ENCODE peak calls at places on chromosome X, in seven cellular contexts. One of them, this sample, is unnamed.

GRCh38 chrX:150773117-150773516 is 79.9 kb downstream of the MTMR1 start:
- DNase-seq in activated naive CD4-positive, alpha-beta T cell treated with Interleukin-2 at 50 U/mL for 16 hours: no peak
- DNase-seq in omental fat pad: no peak
- DNase-seq in Karpas-422: no peak
- DNase-seq in dorsolateral prefrontal cortex: no peak
- DNase-seq in prostate gland: no peak
- DNase-seq in left lung: no peak
- DNase-seq in this sample: no peak

GRCh38 chrX:17635231-17635630 is 102.1 kb upstream of the SCML1 start:
- DNase-seq in Karpas-422: no peak
- DNase-seq in left lung: no peak
- DNase-seq in activated naive CD4-positive, alpha-beta T cell treated with Interleukin-2 at 50 U/mL for 16 hours: no peak
- DNase-seq in dorsolateral prefrontal cortex: no peak
- DNase-seq in omental fat pad: no peak
- DNase-seq in prostate gland: peak
- DNase-seq in this sample: no peak

GRCh38 chrX:75596178-75596577 is 73.3 kb upstream of the ZDHHC15 start:
- DNase-seq in omental fat pad: no peak
- DNase-seq in Karpas-422: no peak
- DNase-seq in prostate gland: no peak
- DNase-seq in activated naive CD4-positive, alpha-beta T cell treated with Interleukin-2 at 50 U/mL for 16 hours: no peak
- DNase-seq in left lung: no peak
- DNase-seq in dorsolateral prefrontal cortex: no peak
- DNase-seq in this sample: no peak

GRCh38 chrX:103310592-103311400 is at the start of gene BEX2:
- DNase-seq in dorsolateral prefrontal cortex: peak
- DNase-seq in omental fat pad: no peak
- DNase-seq in prostate gland: peak
- DNase-seq in activated naive CD4-positive, alpha-beta T cell treated with Interleukin-2 at 50 U/mL for 16 hours: peak
- DNase-seq in left lung: peak
- DNase-seq in Karpas-422: peak
- DNase-seq in this sample: peak

GRCh38 chrX:100494570-100494969 is 84.5 kb upstream of the PCDH19 start:
- DNase-seq in left lung: no peak
- DNase-seq in activated naive CD4-positive, alpha-beta T cell treated with Interleukin-2 at 50 U/mL for 16 hours: no peak
- DNase-seq in dorsolateral prefrontal cortex: no peak
- DNase-seq in Karpas-422: no peak
- DNase-seq in omental fat pad: no peak
- DNase-seq in prostate gland: no peak
- DNase-seq in this sample: no peak

GRCh38 chrX:2608638-2609430 is 82.3 kb upstream of the CD99 start:
- DNase-seq in omental fat pad: peak
- DNase-seq in prostate gland: peak
- DNase-seq in activated naive CD4-positive, alpha-beta T cell treated with Interleukin-2 at 50 U/mL for 16 hours: peak
- DNase-seq in dorsolateral prefrontal cortex: peak
- DNase-seq in left lung: peak
- DNase-seq in Karpas-422: peak
- DNase-seq in this sample: peak

GRCh38 chrX:96650023-96650422 is 34.6 kb upstream of the DIAPH2 start:
- DNase-seq in omental fat pad: no peak
- DNase-seq in dorsolateral prefrontal cortex: no peak
- DNase-seq in Karpas-422: no peak
- DNase-seq in activated naive CD4-positive, alpha-beta T cell treated with Interleukin-2 at 50 U/mL for 16 hours: no peak
- DNase-seq in prostate gland: no peak
- DNase-seq in left lung: no peak
- DNase-seq in this sample: no peak

GRCh38 chrX:133989993-133990392 is 4.6 kb upstream of the GPC3 start:
- DNase-seq in Karpas-422: no peak
- DNase-seq in left lung: no peak
- DNase-seq in dorsolateral prefrontal cortex: no peak
- DNase-seq in omental fat pad: no peak
- DNase-seq in prostate gland: no peak
- DNase-seq in activated naive CD4-positive, alpha-beta T cell treated with Interleukin-2 at 50 U/mL for 16 hours: no peak
- DNase-seq in this sample: no peak

GRCh38 chrX:69262036-69262905 is 97.0 kb upstream of the PJA1 start:
- DNase-seq in prostate gland: no peak
- DNase-seq in activated naive CD4-positive, alpha-beta T cell treated with Interleukin-2 at 50 U/mL for 16 hours: no peak
- DNase-seq in Karpas-422: no peak
- DNase-seq in omental fat pad: no peak
- DNase-seq in left lung: no peak
- DNase-seq in dorsolateral prefrontal cortex: no peak
- DNase-seq in this sample: no peak

GRCh38 chrX:2284133-2284532 is 216.6 kb downstream of the DHRSX start:
- DNase-seq in prostate gland: no peak
- DNase-seq in omental fat pad: no peak
- DNase-seq in Karpas-422: no peak
- DNase-seq in left lung: no peak
- DNase-seq in activated naive CD4-positive, alpha-beta T cell treated with Interleukin-2 at 50 U/mL for 16 hours: no peak
- DNase-seq in dorsolateral prefrontal cortex: no peak
- DNase-seq in this sample: no peak

GRCh38 chrX:9807355-9808182 is 21.3 kb downstream of the SHROOM2 start:
- DNase-seq in activated naive CD4-positive, alpha-beta T cell treated with Interleukin-2 at 50 U/mL for 16 hours: no peak
- DNase-seq in dorsolateral prefrontal cortex: no peak
- DNase-seq in omental fat pad: no peak
- DNase-seq in left lung: no peak
- DNase-seq in Karpas-422: no peak
- DNase-seq in prostate gland: peak
- DNase-seq in this sample: no peak

GRCh38 chrX:10159069-10159468 is 2.3 kb downstream of the CLCN4 start:
- DNase-seq in activated naive CD4-positive, alpha-beta T cell treated with Interleukin-2 at 50 U/mL for 16 hours: no peak
- DNase-seq in dorsolateral prefrontal cortex: no peak
- DNase-seq in Karpas-422: no peak
- DNase-seq in prostate gland: no peak
- DNase-seq in omental fat pad: no peak
- DNase-seq in left lung: no peak
- DNase-seq in this sample: no peak

GRCh38 chrX:12702509-12703091 is 88.6 kb upstream of the PRPS2 start:
- DNase-seq in activated naive CD4-positive, alpha-beta T cell treated with Interleukin-2 at 50 U/mL for 16 hours: no peak
- DNase-seq in Karpas-422: peak
- DNase-seq in left lung: no peak
- DNase-seq in dorsolateral prefrontal cortex: no peak
- DNase-seq in omental fat pad: no peak
- DNase-seq in prostate gland: no peak
- DNase-seq in this sample: no peak

GRCh38 chrX:103918050-103918449 is 44.4 kb upstream of the TMSB15B start:
- DNase-seq in activated naive CD4-positive, alpha-beta T cell treated with Interleukin-2 at 50 U/mL for 16 hours: peak
- DNase-seq in left lung: no peak
- DNase-seq in dorsolateral prefrontal cortex: peak
- DNase-seq in prostate gland: peak
- DNase-seq in omental fat pad: no peak
- DNase-seq in Karpas-422: peak
- DNase-seq in this sample: peak

GRCh38 chrX:42524374-42524773 is 253.6 kb downstream of the PPP1R2C start:
- DNase-seq in dorsolateral prefrontal cortex: no peak
- DNase-seq in left lung: no peak
- DNase-seq in prostate gland: no peak
- DNase-seq in omental fat pad: no peak
- DNase-seq in activated naive CD4-positive, alpha-beta T cell treated with Interleukin-2 at 50 U/mL for 16 hours: no peak
- DNase-seq in Karpas-422: no peak
- DNase-seq in this sample: no peak

GRCh38 chrX:155962906-155963305 is 34.6 kb upstream of the IL9R start:
- DNase-seq in omental fat pad: no peak
- DNase-seq in dorsolateral prefrontal cortex: no peak
- DNase-seq in activated naive CD4-positive, alpha-beta T cell treated with Interleukin-2 at 50 U/mL for 16 hours: no peak
- DNase-seq in left lung: no peak
- DNase-seq in Karpas-422: no peak
- DNase-seq in prostate gland: no peak
- DNase-seq in this sample: no peak

GRCh38 chrX:153441296-153441695 is 4.6 kb downstream of the TREX2 start:
- DNase-seq in omental fat pad: no peak
- DNase-seq in activated naive CD4-positive, alpha-beta T cell treated with Interleukin-2 at 50 U/mL for 16 hours: no peak
- DNase-seq in prostate gland: no peak
- DNase-seq in left lung: no peak
- DNase-seq in Karpas-422: no peak
- DNase-seq in dorsolateral prefrontal cortex: no peak
- DNase-seq in this sample: no peak

GRCh38 chrX:53481093-53481492 is 46.9 kb upstream of the HSD17B10 start:
- DNase-seq in left lung: no peak
- DNase-seq in Karpas-422: peak
- DNase-seq in activated naive CD4-positive, alpha-beta T cell treated with Interleukin-2 at 50 U/mL for 16 hours: no peak
- DNase-seq in omental fat pad: no peak
- DNase-seq in prostate gland: no peak
- DNase-seq in dorsolateral prefrontal cortex: no peak
- DNase-seq in this sample: peak

GRCh38 chrX:40058719-40059118 is 39.0 kb downstream of the BCOR start:
- DNase-seq in dorsolateral prefrontal cortex: no peak
- DNase-seq in omental fat pad: no peak
- DNase-seq in activated naive CD4-positive, alpha-beta T cell treated with Interleukin-2 at 50 U/mL for 16 hours: no peak
- DNase-seq in Karpas-422: no peak
- DNase-seq in left lung: no peak
- DNase-seq in prostate gland: no peak
- DNase-seq in this sample: peak

GRCh38 chrX:10938371-10938982 is 172.7 kb upstream of the HCCS start:
- DNase-seq in dorsolateral prefrontal cortex: no peak
- DNase-seq in left lung: no peak
- DNase-seq in activated naive CD4-positive, alpha-beta T cell treated with Interleukin-2 at 50 U/mL for 16 hours: no peak
- DNase-seq in Karpas-422: no peak
- DNase-seq in prostate gland: no peak
- DNase-seq in omental fat pad: no peak
- DNase-seq in this sample: no peak

GRCh38 chrX:19772759-19773623 is 114.4 kb downstream of the SH3KBP1 start:
- DNase-seq in left lung: no peak
- DNase-seq in activated naive CD4-positive, alpha-beta T cell treated with Interleukin-2 at 50 U/mL for 16 hours: no peak
- DNase-seq in Karpas-422: peak
- DNase-seq in dorsolateral prefrontal cortex: no peak
- DNase-seq in omental fat pad: no peak
- DNase-seq in prostate gland: no peak
- DNase-seq in this sample: no peak

GRCh38 chrX:17689971-17690409 is 47.3 kb upstream of the SCML1 start:
- DNase-seq in dorsolateral prefrontal cortex: no peak
- DNase-seq in left lung: no peak
- DNase-seq in activated naive CD4-positive, alpha-beta T cell treated with Interleukin-2 at 50 U/mL for 16 hours: peak
- DNase-seq in prostate gland: peak
- DNase-seq in omental fat pad: no peak
- DNase-seq in Karpas-422: peak
- DNase-seq in this sample: peak

GRCh38 chrX:69919749-69920148 is 130.0 kb downstream of the AWAT2 start:
- DNase-seq in activated naive CD4-positive, alpha-beta T cell treated with Interleukin-2 at 50 U/mL for 16 hours: no peak
- DNase-seq in dorsolateral prefrontal cortex: no peak
- DNase-seq in omental fat pad: no peak
- DNase-seq in left lung: no peak
- DNase-seq in prostate gland: no peak
- DNase-seq in Karpas-422: no peak
- DNase-seq in this sample: no peak

GRCh38 chrX:139831689-139832456 is 101.0 kb downstream of the ATP11C start:
- DNase-seq in dorsolateral prefrontal cortex: no peak
- DNase-seq in left lung: no peak
- DNase-seq in activated naive CD4-positive, alpha-beta T cell treated with Interleukin-2 at 50 U/mL for 16 hours: no peak
- DNase-seq in Karpas-422: no peak
- DNase-seq in omental fat pad: no peak
- DNase-seq in prostate gland: peak
- DNase-seq in this sample: no peak

GRCh38 chrX:87299563-87300160 is 217.9 kb upstream of the KLHL4 start:
- DNase-seq in omental fat pad: no peak
- DNase-seq in activated naive CD4-positive, alpha-beta T cell treated with Interleukin-2 at 50 U/mL for 16 hours: no peak
- DNase-seq in prostate gland: no peak
- DNase-seq in Karpas-422: peak
- DNase-seq in left lung: no peak
- DNase-seq in dorsolateral prefrontal cortex: no peak
- DNase-seq in this sample: no peak

GRCh38 chrX:100265179-100265578 is 144.9 kb downstream of the PCDH19 start:
- DNase-seq in prostate gland: no peak
- DNase-seq in dorsolateral prefrontal cortex: no peak
- DNase-seq in activated naive CD4-positive, alpha-beta T cell treated with Interleukin-2 at 50 U/mL for 16 hours: no peak
- DNase-seq in Karpas-422: no peak
- DNase-seq in omental fat pad: no peak
- DNase-seq in left lung: no peak
- DNase-seq in this sample: no peak

GRCh38 chrX:72019487-72019886 is 108.8 kb downstream of the NHSL2 start:
- DNase-seq in left lung: no peak
- DNase-seq in activated naive CD4-positive, alpha-beta T cell treated with Interleukin-2 at 50 U/mL for 16 hours: no peak
- DNase-seq in omental fat pad: no peak
- DNase-seq in Karpas-422: peak
- DNase-seq in dorsolateral prefrontal cortex: no peak
- DNase-seq in prostate gland: no peak
- DNase-seq in this sample: no peak

GRCh38 chrX:150143721-150144440 is 205.6 kb upstream of the EOLA2 start:
- DNase-seq in left lung: no peak
- DNase-seq in prostate gland: no peak
- DNase-seq in omental fat pad: no peak
- DNase-seq in activated naive CD4-positive, alpha-beta T cell treated with Interleukin-2 at 50 U/mL for 16 hours: no peak
- DNase-seq in Karpas-422: no peak
- DNase-seq in dorsolateral prefrontal cortex: no peak
- DNase-seq in this sample: no peak

GRCh38 chrX:101108293-101108692 is 10.3 kb downstream of the CENPI start:
- DNase-seq in Karpas-422: no peak
- DNase-seq in omental fat pad: no peak
- DNase-seq in activated naive CD4-positive, alpha-beta T cell treated with Interleukin-2 at 50 U/mL for 16 hours: no peak
- DNase-seq in left lung: no peak
- DNase-seq in dorsolateral prefrontal cortex: no peak
- DNase-seq in prostate gland: no peak
- DNase-seq in this sample: no peak

GRCh38 chrX:38973327-38973726 is 172.1 kb downstream of the MID1IP1 start:
- DNase-seq in left lung: no peak
- DNase-seq in Karpas-422: no peak
- DNase-seq in activated naive CD4-positive, alpha-beta T cell treated with Interleukin-2 at 50 U/mL for 16 hours: no peak
- DNase-seq in dorsolateral prefrontal cortex: no peak
- DNase-seq in prostate gland: no peak
- DNase-seq in omental fat pad: no peak
- DNase-seq in this sample: no peak

GRCh38 chrX:48107717-48108116 is 22.7 kb upstream of the SPACA5B start:
- DNase-seq in prostate gland: no peak
- DNase-seq in dorsolateral prefrontal cortex: no peak
- DNase-seq in omental fat pad: no peak
- DNase-seq in Karpas-422: peak
- DNase-seq in left lung: no peak
- DNase-seq in activated naive CD4-positive, alpha-beta T cell treated with Interleukin-2 at 50 U/mL for 16 hours: no peak
- DNase-seq in this sample: no peak

GRCh38 chrX:18490816-18491215 is 65.4 kb downstream of the CDKL5 start:
- DNase-seq in omental fat pad: no peak
- DNase-seq in left lung: no peak
- DNase-seq in Karpas-422: no peak
- DNase-seq in activated naive CD4-positive, alpha-beta T cell treated with Interleukin-2 at 50 U/mL for 16 hours: no peak
- DNase-seq in prostate gland: no peak
- DNase-seq in dorsolateral prefrontal cortex: no peak
- DNase-seq in this sample: no peak

GRCh38 chrX:45788941-45789348 is 588.3 kb upstream of the DIPK2B start:
- DNase-seq in Karpas-422: no peak
- DNase-seq in left lung: peak
- DNase-seq in dorsolateral prefrontal cortex: peak
- DNase-seq in activated naive CD4-positive, alpha-beta T cell treated with Interleukin-2 at 50 U/mL for 16 hours: no peak
- DNase-seq in omental fat pad: no peak
- DNase-seq in prostate gland: no peak
- DNase-seq in this sample: no peak

GRCh38 chrX:22234380-22234779 is 38.3 kb upstream of the CBLL2 start:
- DNase-seq in activated naive CD4-positive, alpha-beta T cell treated with Interleukin-2 at 50 U/mL for 16 hours: no peak
- DNase-seq in left lung: peak
- DNase-seq in dorsolateral prefrontal cortex: no peak
- DNase-seq in prostate gland: no peak
- DNase-seq in Karpas-422: no peak
- DNase-seq in omental fat pad: no peak
- DNase-seq in this sample: no peak